ENCODE peak calls at places on chromosomes 2 and 18, in four cellular contexts. X, L, R and M are unnamed samples.

GRCh38 chr2:218721488-218721887 is 10.9 kb downstream of the TTLL4 start:
- DNase-seq in X (no peak), L (no peak), R (no peak), M (no peak)

GRCh38 chr2:219165058-219165930 is 4.5 kb downstream of the SLC23A3 start:
- DNase-seq in X (peak), L (no peak), R (no peak), M (no peak)

GRCh38 chr18:11752116-11752911 is 63.2 kb downstream of the GNAL start:
- DNase-seq in X (no peak), L (peak), R (peak), M (peak)

GRCh38 chr2:241260911-241261310 is 54.6 kb downstream of the HDLBP start:
- DNase-seq in X (peak), L (no peak), R (no peak), M (no peak)

GRCh38 chr2:43323810-43324588 is 97.6 kb upstream of the ZFP36L2 start:
- DNase-seq in X (peak), L (no peak), R (no peak), M (no peak)

GRCh38 chr2:127187081-127187775 is 32.9 kb downstream of the CYP27C1 start:
- DNase-seq in X (peak), L (no peak), R (no peak), M (no peak)

GRCh38 chr2:26144953-26145680 is 27.8 kb upstream of the GAREM2 start:
- DNase-seq in X (peak), L (peak), R (peak), M (peak)

GRCh38 chr2:154698789-154699559 is 479 bp downstream of the KCNJ3 start:
- DNase-seq in X (no peak), L (no peak), R (no peak), M (no peak)

GRCh38 chr2:66803651-66804050 is 368.7 kb downstream of the MEIS1 start:
- DNase-seq in X (no peak), L (no peak), R (peak), M (peak)

GRCh38 chr2:180291060-180291459 is 284.0 kb upstream of the CWC22 start:
- DNase-seq in X (no peak), L (no peak), R (peak), M (peak)

GRCh38 chr2:128530025-128530573 is 211.4 kb upstream of the HS6ST1 start:
- DNase-seq in X (no peak), L (no peak), R (no peak), M (no peak)

GRCh38 chr2:22904126-22904684 is 480.8 kb upstream of the KLHL29 start:
- DNase-seq in X (no peak), L (peak), R (peak), M (no peak)

GRCh38 chr2:121279476-121279875 is 5.5 kb downstream of the TFCP2L1 start:
- DNase-seq in X (no peak), L (no peak), R (no peak), M (no peak)

GRCh38 chr2:201262718-201263117 is 2.4 kb downstream of the CASP8 start:
- DNase-seq in X (peak), L (no peak), R (no peak), M (no peak)

GRCh38 chr18:3910507-3910906 is 460.5 kb downstream of the TGIF1 start:
- DNase-seq in X (no peak), L (no peak), R (no peak), M (no peak)

GRCh38 chr2:101958071-101958470 is 33.7 kb upstream of the IL1R2 start:
- DNase-seq in X (no peak), L (no peak), R (peak), M (peak)

GRCh38 chr18:2912357-2913299 is 65.8 kb downstream of the EMILIN2 start:
- DNase-seq in X (no peak), L (no peak), R (no peak), M (no peak)

GRCh38 chr2:134351899-134352298 is 98.0 kb downstream of the MGAT5 start:
- DNase-seq in X (no peak), L (no peak), R (no peak), M (no peak)

GRCh38 chr2:169107645-169108044 is 38.3 kb downstream of the DHRS9 start:
- DNase-seq in X (no peak), L (no peak), R (no peak), M (no peak)

GRCh38 chr2:105738658-105739051 is 6.1 kb upstream of the NCK2 start:
- DNase-seq in X (no peak), L (no peak), R (no peak), M (no peak)

GRCh38 chr2:230908595-230909191 is 16.3 kb downstream of the GPR55 start:
- DNase-seq in X (peak), L (peak), R (peak), M (peak)

GRCh38 chr18:23498062-23498582 is 5.2 kb upstream of the RMC1 start:
- DNase-seq in X (no peak), L (no peak), R (no peak), M (no peak)

GRCh38 chr2:101665312-101665711 is 32.2 kb upstream of the MAP4K4 start:
- DNase-seq in X (no peak), L (no peak), R (no peak), M (no peak)

GRCh38 chr18:58545338-58546096 is 83.4 kb downstream of the ALPK2 start:
- DNase-seq in X (no peak), L (no peak), R (no peak), M (no peak)

GRCh38 chr2:104599802-104600510 is 254.0 kb upstream of the POU3F3 start:
- DNase-seq in X (no peak), L (no peak), R (peak), M (peak)

GRCh38 chr2:156340818-156341481 is 8.4 kb upstream of the NR4A2 start:
- DNase-seq in X (no peak), L (no peak), R (peak), M (no peak)

GRCh38 chr2:10935953-10936942 is 24.5 kb downstream of the KCNF1 start:
- DNase-seq in X (no peak), L (peak), R (peak), M (peak)

GRCh38 chr2:240498958-240499260 is 58.9 kb downstream of the ANKMY1 start:
- DNase-seq in X (no peak), L (no peak), R (no peak), M (no peak)

GRCh38 chr2:106075038-106075437 is 119.1 kb downstream of the UXS1 start:
- DNase-seq in X (no peak), L (no peak), R (no peak), M (no peak)

GRCh38 chr18:49321271-49321670 is 139.2 kb downstream of the DYM start:
- DNase-seq in X (no peak), L (no peak), R (no peak), M (no peak)

GRCh38 chr18:9765505-9765904 is 57.4 kb downstream of the RAB31 start:
- DNase-seq in X (no peak), L (no peak), R (no peak), M (no peak)

GRCh38 chr18:63677490-63678225 is 16.0 kb upstream of the SERPINB3 start:
- DNase-seq in X (no peak), L (no peak), R (peak), M (no peak)

GRCh38 chr2:226398580-226398979 is 401.0 kb downstream of the IRS1 start:
- DNase-seq in X (no peak), L (no peak), R (peak), M (peak)
- H3K4me3 ChIP-seq in X (no peak), L (no peak), R (no peak), M (no peak)

GRCh38 chr2:34734042-34734441 is 1134.9 kb upstream of the FAM98A start:
- DNase-seq in X (no peak), L (no peak), R (no peak), M (no peak)

GRCh38 chr2:34731274-34731673 is 1132.2 kb upstream of the FAM98A start:
- DNase-seq in X (no peak), L (no peak), R (no peak), M (no peak)

GRCh38 chr2:34734662-34735061 is 1135.6 kb upstream of the FAM98A start:
- DNase-seq in X (no peak), L (no peak), R (no peak), M (no peak)

GRCh38 chr2:34729845-34730244 is 1130.7 kb upstream of the FAM98A start:
- DNase-seq in X (no peak), L (no peak), R (no peak), M (no peak)
- H3K4me3 ChIP-seq in X (no peak), L (no peak), R (no peak), M (no peak)

GRCh38 chr2:235499306-235499812 is 5.5 kb downstream of the AGAP1 start:
- DNase-seq in X (no peak), L (no peak), R (no peak), M (no peak)

GRCh38 chr2:235500110-235500760 is 6.4 kb downstream of the AGAP1 start:
- DNase-seq in X (no peak), L (no peak), R (no peak), M (no peak)

GRCh38 chr2:235501663-235502009 is 7.8 kb downstream of the AGAP1 start:
- DNase-seq in X (no peak), L (no peak), R (no peak), M (no peak)

GRCh38 chr2:235498556-235499305 is 4.9 kb downstream of the AGAP1 start:
- DNase-seq in X (no peak), L (no peak), R (no peak), M (no peak)

GRCh38 chr2:235500761-235501662 is 7.2 kb downstream of the AGAP1 start:
- DNase-seq in X (no peak), L (peak), R (peak), M (peak)
- H3K4me3 ChIP-seq in X (no peak), L (no peak), R (peak), M (peak)

GRCh38 chr18:7579923-7580542 is 12.9 kb downstream of the PTPRM start:
- DNase-seq in X (no peak), L (no peak), R (no peak), M (no peak)
- H3K4me3 ChIP-seq in X (no peak), L (no peak), R (no peak), M (no peak)